ENCODE peak calls at places on chromosomes 2 and 18, in eight cellular contexts. K is omental fat pad, P is glomerular endothelial cell, U is HuH-7, X is stomach, T is small intestine, M is gastrocnemius medialis, O is HT1080. D is an unnamed sample.

GRCh38 chr18:57801379-57802165 is 1.5 kb downstream of the ATP8B1 start:
- DNase-seq in K (no peak), M (no peak), X (peak), U (peak), O (no peak), P (no peak), T (peak), D (no peak)

GRCh38 chr2:1635826-1636225 is 108.5 kb downstream of the PXDN start:
- DNase-seq in U (no peak), M (no peak), X (peak), P (no peak), O (no peak), T (no peak), K (no peak), D (no peak)

GRCh38 chr2:139911150-139911549 is 1131.0 kb upstream of the NXPH2 start:
- DNase-seq in T (no peak), K (no peak), O (no peak), U (no peak), P (no peak), M (no peak), X (no peak), D (no peak)

GRCh38 chr2:16080516-16080915 is 140.2 kb downstream of the MYCN start:
- DNase-seq in M (no peak), T (no peak), U (no peak), K (no peak), X (no peak), O (no peak), P (no peak), D (no peak)

GRCh38 chr2:235325126-235325525 is 168.7 kb upstream of the AGAP1 start:
- DNase-seq in P (no peak), M (no peak), K (no peak), O (no peak), T (no peak), U (no peak), X (no peak), D (no peak)

GRCh38 chr18:415627-416612 is 84.6 kb downstream of the COLEC12 start:
- DNase-seq in M (no peak), U (no peak), O (peak), P (no peak), X (no peak), T (no peak), K (no peak), D (no peak)

GRCh38 chr18:10055125-10055750 is 141.4 kb downstream of the VAPA start:
- DNase-seq in T (no peak), U (no peak), M (no peak), K (no peak), P (no peak), O (no peak), X (no peak), D (no peak)

GRCh38 chr2:133389569-133389968 is 178.7 kb downstream of the NCKAP5 start:
- DNase-seq in O (no peak), M (no peak), K (no peak), T (no peak), X (no peak), P (no peak), U (no peak), D (no peak)

GRCh38 chr2:43083710-43084698 is 142.4 kb downstream of the ZFP36L2 start:
- DNase-seq in U (no peak), O (peak), X (no peak), T (no peak), K (no peak), M (peak), P (no peak), D (no peak)

GRCh38 chr2:172674034-172674967 is 61.3 kb upstream of the RAPGEF4 start:
- DNase-seq in O (no peak), P (no peak), T (peak), X (peak), M (peak), U (peak), K (no peak), D (no peak)

GRCh38 chr2:31372097-31372496 is 42.4 kb downstream of the XDH start:
- DNase-seq in T (no peak), X (no peak), U (no peak), O (no peak), P (no peak), M (no peak), K (no peak), D (no peak)

GRCh38 chr2:148926291-148926961 is 51.4 kb downstream of the KIF5C start:
- DNase-seq in M (no peak), U (peak), X (peak), P (peak), O (no peak), T (peak), K (no peak), D (no peak)